ENCODE peak calls at places on chromosomes 7 and 10, in five cellular contexts. S is HCT116, N is K562, C is SK-N-SH, Q is GM12878. J is an unnamed sample.

GRCh38 chr10:126171555-126171954 is 216.7 kb downstream of the ADAM12 start:
- DNase-seq in S (no peak), Q (no peak), N (no peak), C (no peak), J (no peak)

GRCh38 chr7:63023182-63023787 is 975.4 kb upstream of the ZNF722 start:
- DNase-seq in N (no peak), S (no peak), Q (no peak), C (no peak), J (no peak)

GRCh38 chr7:149725916-149726315 is 47.5 kb downstream of the ZNF467 start:
- DNase-seq in C (no peak), S (no peak), Q (no peak), N (no peak), J (no peak)

GRCh38 chr7:131808736-131809135 is 252.3 kb upstream of the PODXL start:
- DNase-seq in Q (no peak), S (no peak), C (no peak), N (no peak), J (no peak)

GRCh38 chr7:1586827-1587705 is 17.2 kb upstream of the PSMG3 start:
- DNase-seq in S (no peak), C (peak; percentile 97), Q (no peak), N (no peak), J (no peak)

GRCh38 chr10:107767185-107767584 is 602.7 kb upstream of the SORCS1 start:
- DNase-seq in N (no peak), C (no peak), Q (no peak), S (no peak), J (no peak)

GRCh38 chr10:49803988-49804387 is 41.9 kb upstream of the OGDHL start:
- DNase-seq in S (no peak), Q (no peak), C (no peak), N (no peak), J (no peak)

GRCh38 chr10:62738916-62739315 is 65.6 kb upstream of the ADO start:
- DNase-seq in Q (no peak), N (no peak), C (no peak), S (no peak), J (no peak)

GRCh38 chr10:103145046-103145445 is 48.0 kb downstream of the NT5C2 start:
- DNase-seq in Q (no peak), N (no peak), C (no peak), S (no peak), J (no peak)

GRCh38 chr7:87445897-87446296 is 29.6 kb downstream of the ABCB4 start:
- DNase-seq in C (no peak), N (no peak), S (no peak), Q (peak; percentile 74), J (no peak)

GRCh38 chr10:26721561-26721960 is 24.1 kb downstream of the PDSS1 start:
- DNase-seq in Q (no peak), C (no peak), N (no peak), S (no peak), J (no peak)

GRCh38 chr7:17680026-17680425 is 260.3 kb downstream of the SNX13 start:
- DNase-seq in C (no peak), S (no peak), N (no peak), Q (no peak), J (no peak)

GRCh38 chr10:126247454-126247975 is 140.8 kb downstream of the ADAM12 start:
- DNase-seq in C (no peak), S (no peak), N (no peak), Q (no peak), J (no peak)

GRCh38 chr7:1156782-1157535 is 3.0 kb downstream of the ZFAND2A start:
- DNase-seq in N (peak; percentile 19), Q (no peak), C (no peak), S (no peak), J (peak; percentile 68)

GRCh38 chr10:90847436-90847835 is 10.4 kb downstream of the HTR7 start:
- DNase-seq in C (no peak), S (peak; percentile 71), N (no peak), Q (no peak), J (no peak)

GRCh38 chr7:24125765-24126164 is 158.2 kb upstream of the NPY start:
- DNase-seq in S (no peak), C (no peak), N (no peak), Q (no peak), J (no peak)

GRCh38 chr7:108226723-108227359 is 96.7 kb upstream of the LAMB4 start:
- DNase-seq in Q (no peak), N (no peak), S (no peak), C (no peak), J (no peak)

GRCh38 chr7:3544202-3544601 is 243.2 kb downstream of the SDK1 start:
- DNase-seq in N (no peak), S (no peak), C (no peak), Q (no peak), J (no peak)

GRCh38 chr7:149764481-149765398 is 8.6 kb downstream of the ZNF467 start:
- DNase-seq in N (no peak), C (peak; percentile 79), Q (no peak), S (no peak), J (no peak)

GRCh38 chr7:149546331-149546730 is 48.7 kb upstream of the ZNF746 start:
- DNase-seq in C (no peak), Q (no peak), N (no peak), S (no peak), J (no peak)

GRCh38 chr10:64601298-64601697 is 1080.1 kb downstream of the REEP3 start:
- DNase-seq in N (no peak), Q (no peak), S (no peak), C (peak; percentile 14), J (no peak)

GRCh38 chr10:51804861-51805260 is 105.5 kb upstream of the CSTF2T start:
- DNase-seq in N (no peak), C (no peak), Q (no peak), S (no peak), J (no peak)

GRCh38 chr7:94710256-94710655 is 54.3 kb upstream of the SGCE start:
- DNase-seq in Q (no peak), N (no peak), C (no peak), S (no peak), J (no peak)

GRCh38 chr7:129829677-129830631 is 122.8 kb downstream of the UBE2H start:
- DNase-seq in S (peak; percentile 66), Q (no peak), C (peak; percentile 42), N (peak; percentile 74), J (no peak)

GRCh38 chr7:139494835-139495568 is 11.5 kb upstream of the KLRG2 start:
- DNase-seq in S (no peak), N (no peak), Q (peak; percentile 47), C (no peak), J (no peak)

GRCh38 chr10:43287056-43288007 is 20.5 kb upstream of the RASGEF1A start:
- DNase-seq in N (no peak), C (no peak), S (peak; percentile 66), Q (peak; percentile 27), J (peak; percentile 94)

GRCh38 chr7:63233881-63234280 is 764.8 kb upstream of the ZNF722 start:
- DNase-seq in N (no peak), Q (no peak), S (no peak), C (no peak), J (no peak)

GRCh38 chr10:123909866-123910265 is 18.3 kb upstream of the CPXM2 start:
- DNase-seq in S (no peak), C (no peak), N (no peak), Q (no peak), J (no peak)

GRCh38 chr10:44043646-44044368 is 341.1 kb downstream of the CXCL12 start:
- DNase-seq in S (no peak), Q (no peak), C (no peak), N (no peak), J (no peak)

GRCh38 chr7:46150202-46150601 is 229.1 kb upstream of the IGFBP3 start:
- DNase-seq in Q (no peak), C (no peak), S (no peak), N (no peak), J (peak; percentile 83)

GRCh38 chr7:132742152-132742551 is 165.9 kb upstream of the PLXNA4 start:
- DNase-seq in Q (no peak), N (no peak), C (no peak), S (no peak), J (no peak)

GRCh38 chr10:60350400-60350799 is 39.3 kb downstream of the ANK3 start:
- DNase-seq in S (no peak), Q (no peak), C (no peak), N (no peak), J (no peak)

GRCh38 chr7:155833651-155834050 is 21.4 kb upstream of the SHH start:
- DNase-seq in S (no peak), N (no peak), Q (no peak), C (no peak), J (no peak)

GRCh38 chr7:155831807-155832524 is 19.7 kb upstream of the SHH start:
- DNase-seq in C (no peak), Q (no peak), N (no peak), S (no peak), J (no peak)

GRCh38 chr7:155832581-155832981 is 20.3 kb upstream of the SHH start:
- DNase-seq in S (no peak), Q (no peak), C (no peak), N (no peak), J (no peak)

GRCh38 chr7:155830961-155831806 is 18.9 kb upstream of the SHH start:
- DNase-seq in Q (no peak), C (no peak), S (no peak), N (no peak), J (no peak)

GRCh38 chr7:155829796-155830470 is 17.7 kb upstream of the SHH start:
- DNase-seq in C (no peak), S (no peak), N (no peak), Q (no peak), J (no peak)
- TF ChIP-seq JUND in C (no peak), S (no peak), N (no peak), Q (no peak), J (no peak)

GRCh38 chr10:3892440-3893101 is 107.6 kb upstream of the KLF6 start:
- DNase-seq in Q (no peak), N (no peak), C (no peak), S (no peak), J (no peak)
- TF ChIP-seq JUND in Q (no peak), N (no peak), C (peak; percentile 44), S (no peak), J (no peak)

GRCh38 chr10:67602268-67602950 is 93.6 kb downstream of the CTNNA3 start:
- DNase-seq in Q (no peak), N (no peak), S (peak; percentile 32), C (no peak), J (peak; percentile 64)
- TF ChIP-seq JUND in Q (no peak), N (no peak), S (peak; percentile 34), C (peak; percentile 33), J (no peak)

DNA sequence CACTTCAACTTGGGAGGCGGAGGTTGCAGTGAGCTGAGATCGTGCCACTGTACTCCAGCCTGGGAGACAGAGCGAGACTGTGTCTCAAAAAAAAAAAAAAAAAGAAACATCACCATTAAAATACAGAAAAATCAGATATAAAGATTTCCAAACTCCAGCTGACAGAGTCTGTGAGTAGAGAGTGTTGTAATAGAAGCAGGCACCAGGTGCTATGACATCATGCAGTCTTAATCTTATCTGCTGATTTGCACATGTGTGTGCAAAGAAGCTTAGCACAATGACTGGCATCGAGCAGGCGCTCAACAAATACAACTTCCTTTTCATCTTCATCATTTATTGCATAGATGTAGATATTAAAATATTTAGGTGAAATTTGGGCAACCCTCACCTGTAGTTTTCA is 92.2 kb downstream of the PRKCQ start:
- DNase-seq in C (no peak), Q (no peak), N (no peak), S (no peak), J (no peak)
- TF ChIP-seq JUND in C (no peak), Q (no peak), N (peak; percentile 82), S (no peak), J (no peak)